ENCODE peak calls at places on chromosomes 5 and 9, in six cellular contexts. F is activated naive CD4-positive, alpha-beta T cell treated with anti-CD3 and anti-CD28 coated beads for 36 hours; R is SK-N-SH; V is left ventricle myocardium superior; Q is stimulated activated CD4-positive, alpha-beta T cell treated with anti-CD3 and anti-CD28 coated beads, TNF-alpha, amount 100 ng/mL, for 1 hour; T is uterus. G is an unnamed sample.

GRCh38 chr5:148817606-148818005 is 8.8 kb upstream of the ADRB2 start:
- DNase-seq in F (no peak), R (no peak), V (no peak), Q (no peak), T (no peak), G (no peak)

GRCh38 chr9:96467784-96468183 is 17.8 kb downstream of the HABP4 start:
- DNase-seq in F (no peak), R (no peak), V (no peak), Q (no peak), T (no peak), G (no peak)

GRCh38 chr5:139911425-139912120 is 116.0 kb downstream of the PSD2 start:
- DNase-seq in F (no peak), R (no peak), V (no peak), Q (no peak), T (no peak), G (no peak)

GRCh38 chr5:81165493-81166119 is 67.5 kb upstream of the CKMT2 start:
- DNase-seq in F (peak; percentile 88), R (peak; percentile 72), V (peak; percentile 55), Q (peak; percentile 30), T (peak; percentile 34), G (peak; percentile 81)

GRCh38 chr5:135660826-135661555 is 82.2 kb upstream of the CXCL14 start:
- DNase-seq in F (no peak), R (no peak), V (no peak), Q (no peak), T (no peak), G (no peak)

GRCh38 chr9:122347348-122348287 is 23.2 kb upstream of the PTGS1 start:
- DNase-seq in F (peak; percentile 25), R (no peak), V (no peak), Q (no peak), T (no peak), G (no peak)

GRCh38 chr9:136750526-136750925 is 2.2 kb upstream of the LCN6 start:
- DNase-seq in F (no peak), R (no peak), V (no peak), Q (no peak), T (no peak), G (no peak)

GRCh38 chr5:155728857-155729683 is 597.9 kb upstream of the SGCD start:
- DNase-seq in F (peak; percentile 9), R (peak; percentile 25), V (peak; percentile 75), Q (no peak), T (no peak), G (no peak)

GRCh38 chr9:36445800-36446361 is 45.8 kb upstream of the RNF38 start:
- DNase-seq in F (no peak), R (no peak), V (no peak), Q (no peak), T (no peak), G (no peak)

GRCh38 chr9:124869986-124870560 is 8.1 kb downstream of the ARPC5L start:
- DNase-seq in F (peak; percentile 98), R (no peak), V (peak; percentile 63), Q (peak; percentile 87), T (peak; percentile 46), G (no peak)

GRCh38 chr5:59793000-59793399 is 100.5 kb downstream of the PDE4D start:
- DNase-seq in F (no peak), R (no peak), V (peak; percentile 69), Q (no peak), T (peak; percentile 60), G (peak; percentile 90)

GRCh38 chr9:125650271-125650737 is 56.7 kb downstream of the MAPKAP1 start:
- DNase-seq in F (peak; percentile 60), R (no peak), V (no peak), Q (no peak), T (no peak), G (peak; percentile 34)

GRCh38 chr9:129245276-129245675 is 67.2 kb upstream of the IER5L start:
- DNase-seq in F (no peak), R (no peak), V (no peak), Q (no peak), T (no peak), G (peak; percentile 71)

GRCh38 chr9:89372230-89372816 is 54.0 kb downstream of the SECISBP2 start:
- DNase-seq in F (no peak), R (no peak), V (no peak), Q (no peak), T (no peak), G (no peak)

GRCh38 chr9:16809912-16810610 is 60.4 kb downstream of the BNC2 start:
- DNase-seq in F (no peak), R (no peak), V (no peak), Q (no peak), T (no peak), G (no peak)

GRCh38 chr5:145834917-145835838 is at the start of gene PRELID2:
- DNase-seq in F (peak; percentile 33), R (peak; percentile 89), V (peak; percentile 94), Q (peak; percentile 15), T (peak; percentile 86), G (peak; percentile 89)

GRCh38 chr9:95511952-95512750 is 4.6 kb downstream of the PTCH1 start:
- DNase-seq in F (peak; percentile 34), R (peak; percentile 40), V (peak; percentile 35), Q (no peak), T (no peak), G (no peak)

GRCh38 chr5:141850183-141850768 is 27.9 kb downstream of the PCDH1 start:
- DNase-seq in F (peak; percentile 40), R (peak; percentile 83), V (no peak), Q (no peak), T (peak; percentile 45), G (no peak)

GRCh38 chr5:143065185-143065584 is 295.0 kb downstream of the ARHGAP26 start:
- DNase-seq in F (peak; percentile 30), R (no peak), V (no peak), Q (no peak), T (peak; percentile 36), G (no peak)

GRCh38 chr5:142499591-142500384 is 175.0 kb upstream of the SPRY4 start:
- DNase-seq in F (no peak), R (no peak), V (no peak), Q (no peak), T (no peak), G (no peak)

GRCh38 chr5:76958976-76959767 is 6.3 kb downstream of the CRHBP start:
- DNase-seq in F (no peak), R (no peak), V (no peak), Q (no peak), T (no peak), G (peak; percentile 82)

GRCh38 chr5:132086277-132086794 is 12.7 kb downstream of the CSF2 start:
- DNase-seq in F (no peak), R (peak; percentile 59), V (peak; percentile 76), Q (no peak), T (peak; percentile 42), G (peak; percentile 98)

GRCh38 chr5:1110930-1111726 is 735 bp downstream of the SLC12A7 start:
- DNase-seq in F (peak; percentile 23), R (peak; percentile 66), V (peak; percentile 79), Q (no peak), T (no peak), G (no peak)

GRCh38 chr9:21030389-21031035 is 928 bp downstream of the HACD4 start:
- DNase-seq in F (peak; percentile 43), R (no peak), V (no peak), Q (no peak), T (no peak), G (no peak)

GRCh38 chr9:107147134-107147533 is 135.9 kb upstream of the RAD23B start:
- DNase-seq in F (no peak), R (no peak), V (no peak), Q (no peak), T (no peak), G (no peak)

GRCh38 chr9:15192856-15193255 is 114.2 kb downstream of the TTC39B start:
- DNase-seq in F (no peak), R (no peak), V (no peak), Q (no peak), T (no peak), G (no peak)

GRCh38 chr9:118829334-118829733 is 539.9 kb downstream of the BRINP1 start:
- DNase-seq in F (no peak), R (peak; percentile 5), V (no peak), Q (no peak), T (no peak), G (peak; percentile 15)

GRCh38 chr5:136200130-136200529 is 7.2 kb upstream of the SMIM32 start:
- DNase-seq in F (no peak), R (peak; percentile 3), V (no peak), Q (no peak), T (no peak), G (no peak)

GRCh38 chr9:92633879-92634278 is 36.1 kb downstream of the IPPK start:
- DNase-seq in F (no peak), R (no peak), V (no peak), Q (no peak), T (peak; percentile 21), G (no peak)

GRCh38 chr9:115847245-115847644 is 306.3 kb upstream of the PAPPA start:
- DNase-seq in F (no peak), R (no peak), V (no peak), Q (no peak), T (no peak), G (peak; percentile 21)

GRCh38 chr9:110994771-110995241 is 43.5 kb downstream of the LPAR1 start:
- DNase-seq in F (no peak), R (no peak), V (no peak), Q (no peak), T (no peak), G (no peak)

GRCh38 chr5:34041247-34041972 is 1.6 kb downstream of the C1QTNF3 start:
- DNase-seq in F (no peak), R (no peak), V (no peak), Q (no peak), T (no peak), G (no peak)

GRCh38 chr5:163347671-163348070 is 89.7 kb upstream of the CCNG1 start:
- DNase-seq in F (peak; percentile 76), R (peak; percentile 65), V (no peak), Q (peak; percentile 5), T (no peak), G (peak; percentile 6)